ENCODE peak calls at places on chromosomes 4 and X, in four cellular contexts. M is IMR-90, B is GM12892, S is K562. I is an unnamed sample.

GRCh38 chrX:118976599-118977340 is 2.4 kb downstream of the LONRF3 start:
- DNase-seq in S (peak), B (no peak), M (no peak), I (peak)

GRCh38 chrX:100407784-100408642 is 2.1 kb downstream of the PCDH19 start:
- DNase-seq in S (no peak), B (no peak), M (no peak), I (no peak)

GRCh38 chr4:153296424-153296823 is 48.1 kb upstream of the MND1 start:
- DNase-seq in B (no peak), S (no peak), M (peak), I (no peak)

GRCh38 chr4:83125738-83126141 is 11.2 kb upstream of the PLAC8 start:
- DNase-seq in M (no peak), B (no peak), S (no peak), I (no peak)

GRCh38 chr4:62948108-62948507 is 1461.1 kb downstream of the TECRL start:
- DNase-seq in S (no peak), B (no peak), M (no peak), I (no peak)

GRCh38 chr4:61520688-61521160 is 320.6 kb downstream of the ADGRL3 start:
- DNase-seq in B (no peak), S (no peak), M (peak), I (no peak)

GRCh38 chr4:74540193-74540592 is 95.3 kb downstream of the AREG start:
- DNase-seq in M (peak), S (no peak), B (no peak), I (no peak)

GRCh38 chr4:137125011-137125410 is 407.3 kb downstream of the PCDH18 start:
- DNase-seq in M (peak), B (no peak), S (no peak), I (no peak)

GRCh38 chr4:23737571-23737970 is 152.3 kb downstream of the PPARGC1A start:
- DNase-seq in S (no peak), M (no peak), B (no peak), I (no peak)

GRCh38 chr4:13535708-13536361 is 8.5 kb downstream of the NKX3-2 start:
- DNase-seq in S (peak), M (no peak), B (peak), I (no peak)

GRCh38 chrX:19462879-19463278 is 52.4 kb downstream of the MAP3K15 start:
- DNase-seq in M (no peak), B (no peak), S (no peak), I (no peak)

GRCh38 chrX:150224676-150225075 is 138.4 kb upstream of the MAMLD1 start:
- DNase-seq in M (no peak), S (no peak), B (no peak), I (no peak)

GRCh38 chrX:125678258-125678657 is 358.6 kb downstream of the TEX13C start:
- DNase-seq in S (no peak), B (no peak), M (no peak), I (no peak)

GRCh38 chr4:40923326-40924095 is 173.8 kb downstream of the NSUN7 start:
- DNase-seq in S (no peak), M (no peak), B (no peak), I (no peak)

GRCh38 chrX:11704725-11705495 is 39.2 kb upstream of the ARHGAP6 start:
- DNase-seq in M (peak), S (no peak), B (no peak), I (no peak)

GRCh38 chr4:28225689-28226353 is 1365.2 kb downstream of the STIM2 start:
- DNase-seq in M (no peak), S (no peak), B (no peak), I (no peak)

GRCh38 chr4:146029147-146029546 is 90.5 kb upstream of the ZNF827 start:
- DNase-seq in S (no peak), M (no peak), B (no peak), I (no peak)

GRCh38 chr4:144591401-144591800 is 54.6 kb upstream of the HHIP start:
- DNase-seq in B (no peak), M (peak), S (no peak), I (no peak)

GRCh38 chr4:53321151-53321987 is 44.5 kb downstream of the SCFD2 start:
- DNase-seq in S (no peak), M (peak), B (no peak), I (no peak)

GRCh38 chr4:102778720-102779119 is 18.0 kb upstream of the MANBA start:
- DNase-seq in S (no peak), M (no peak), B (no peak), I (no peak)

GRCh38 chr4:16066586-16067128 is 17.2 kb downstream of the PROM1 start:
- DNase-seq in B (no peak), M (no peak), S (no peak), I (no peak)

GRCh38 chrX:153903238-153903980 is 1.1 kb upstream of the AVPR2 start:
- DNase-seq in S (no peak), B (no peak), M (no peak), I (no peak)

GRCh38 chr4:54929459-54929858 is 195.9 kb downstream of the KDR start:
- DNase-seq in S (no peak), B (no peak), M (no peak), I (no peak)

GRCh38 chrX:18973527-18974192 is 10.3 kb downstream of the PHKA2 start:
- DNase-seq in S (no peak), B (no peak), M (no peak), I (peak)

GRCh38 chr4:20356565-20356964 is 104.9 kb downstream of the SLIT2 start:
- DNase-seq in B (no peak), M (no peak), S (no peak), I (no peak)

GRCh38 chr4:39047691-39048090 is 14.3 kb upstream of the KLHL5 start:
- DNase-seq in S (no peak), M (peak), B (no peak), I (no peak)

GRCh38 chrX:17160971-17161370 is 214.0 kb upstream of the NHS start:
- DNase-seq in B (no peak), S (peak), M (no peak), I (no peak)

GRCh38 chr4:15913631-15913970 is 24.9 kb downstream of the FGFBP1 start:
- DNase-seq in M (peak), S (no peak), B (no peak), I (no peak)

GRCh38 chrX:118965395-118965794 is 9.0 kb upstream of the LONRF3 start:
- DNase-seq in S (peak), B (no peak), M (no peak), I (no peak)

GRCh38 chrX:130268500-130269170 is at the start of gene ZNF280C:
- DNase-seq in B (peak), M (peak), S (peak), I (peak)
- TF ChIP-seq POLR2A in B (peak), M (peak), S (peak), I (peak)

DNA sequence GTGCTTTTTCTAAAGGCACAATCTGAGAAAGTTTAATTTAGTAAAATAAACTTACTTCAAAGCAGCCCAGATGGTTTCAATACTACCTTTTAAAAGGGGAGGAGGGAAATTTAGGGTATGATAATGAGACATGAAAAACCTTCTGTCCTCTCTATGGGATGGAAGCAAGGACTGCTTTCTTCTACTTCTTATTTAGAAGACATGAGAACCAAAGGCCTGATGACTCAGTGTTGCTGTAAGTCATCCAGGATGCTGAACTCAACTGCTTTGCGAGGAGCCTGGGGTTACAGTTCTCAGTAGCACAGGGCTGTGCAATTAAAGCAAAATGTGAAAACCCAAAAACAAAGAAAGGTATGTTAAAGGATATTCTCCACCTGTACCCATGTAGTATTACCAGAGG is 140.8 kb upstream of the EDNRA start:
- DNase-seq in B (no peak), M (peak), S (no peak), I (no peak)
- TF ChIP-seq POLR2A in B (no peak), M (no peak), S (no peak), I (no peak)

GRCh38 chr4:86331362-86331761 is 28.5 kb downstream of the MAPK10 start:
- DNase-seq in M (no peak), S (no peak), B (no peak), I (no peak)

GRCh38 chr4:86338521-86338920 is 21.3 kb downstream of the MAPK10 start:
- DNase-seq in B (no peak), M (no peak), S (no peak), I (no peak)

GRCh38 chr4:86329431-86329830 is 30.4 kb downstream of the MAPK10 start:
- DNase-seq in M (no peak), S (no peak), B (no peak), I (no peak)

GRCh38 chr4:86333236-86333635 is 26.6 kb downstream of the MAPK10 start:
- DNase-seq in M (no peak), B (no peak), S (no peak), I (no peak)

DNA sequence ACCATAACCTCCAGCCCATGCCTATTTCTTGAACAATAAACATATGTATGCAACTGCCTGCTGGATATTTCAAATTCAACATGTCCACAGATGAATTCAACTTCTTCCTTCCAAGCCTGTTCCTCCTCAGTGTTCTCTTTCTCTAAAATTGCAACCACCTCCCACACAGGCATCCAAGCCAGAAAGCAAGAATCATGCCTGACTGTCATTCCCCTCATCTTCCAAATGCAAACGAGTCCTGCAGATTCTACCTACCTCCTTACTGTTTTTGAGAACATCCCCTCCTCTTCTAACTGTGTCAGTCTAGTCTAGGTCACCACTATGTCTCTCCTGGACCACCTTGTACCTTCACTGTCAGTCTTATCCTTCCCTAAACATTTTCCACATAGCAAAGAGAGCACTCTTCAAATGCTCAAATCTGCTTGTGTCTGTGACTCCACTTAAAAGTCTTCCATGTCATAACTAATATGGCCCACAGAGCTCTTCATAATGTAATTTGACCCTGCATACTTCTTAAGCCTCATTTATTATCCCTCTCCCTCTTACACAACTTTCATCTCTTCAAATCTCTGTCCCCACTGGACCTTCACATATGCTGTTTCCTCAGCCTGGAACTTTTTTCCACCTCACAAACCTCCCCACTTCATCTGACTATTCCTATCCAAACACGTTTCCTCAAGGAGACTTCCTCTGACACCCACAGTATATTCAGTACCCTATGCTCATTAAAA is 25.7 kb downstream of the MAPK10 start:
- DNase-seq in B (no peak), S (no peak), M (no peak), I (no peak)
- TF ChIP-seq POLR2A in B (no peak), S (no peak), M (no peak), I (no peak)

GRCh38 chr4:111323916-111324315 is 701.0 kb upstream of the PITX2 start:
- DNase-seq in B (no peak), S (no peak), M (peak), I (no peak)
- TF ChIP-seq POLR2A in B (no peak), S (no peak), M (no peak), I (no peak)

DNA sequence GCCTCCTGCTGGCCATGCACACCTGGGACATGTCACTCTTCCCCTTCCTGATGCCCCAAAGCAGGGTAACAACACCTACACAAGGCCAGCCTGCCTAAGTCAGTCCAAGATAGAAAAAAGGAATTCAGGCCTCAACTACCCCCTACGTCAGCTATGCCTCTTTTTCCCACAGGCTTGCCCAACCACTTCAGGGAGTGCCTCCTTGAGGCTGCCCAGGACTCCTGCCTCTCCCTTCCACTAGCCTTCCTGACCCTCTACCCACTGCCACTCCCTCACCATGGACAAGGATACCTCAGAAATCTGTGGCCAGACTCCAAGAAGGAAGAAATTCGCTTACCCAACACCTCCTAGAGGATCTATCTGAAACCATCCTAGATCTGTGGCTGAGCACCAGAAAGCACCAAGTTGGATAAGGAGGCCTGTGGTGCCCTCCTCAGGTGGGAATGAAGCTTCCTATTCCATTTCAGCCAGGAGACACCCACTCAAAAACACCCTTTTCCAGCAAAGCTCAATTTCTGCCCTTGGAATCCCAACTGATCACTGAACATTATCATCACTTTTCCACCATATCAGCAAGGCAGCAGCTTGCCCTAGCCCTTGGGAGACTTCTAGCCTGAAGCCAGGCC is 1.8 kb downstream of the KDM5C start:
- DNase-seq in S (no peak), M (no peak), B (no peak), I (peak)
- TF ChIP-seq POLR2A in S (no peak), M (no peak), B (no peak), I (no peak)

DNA sequence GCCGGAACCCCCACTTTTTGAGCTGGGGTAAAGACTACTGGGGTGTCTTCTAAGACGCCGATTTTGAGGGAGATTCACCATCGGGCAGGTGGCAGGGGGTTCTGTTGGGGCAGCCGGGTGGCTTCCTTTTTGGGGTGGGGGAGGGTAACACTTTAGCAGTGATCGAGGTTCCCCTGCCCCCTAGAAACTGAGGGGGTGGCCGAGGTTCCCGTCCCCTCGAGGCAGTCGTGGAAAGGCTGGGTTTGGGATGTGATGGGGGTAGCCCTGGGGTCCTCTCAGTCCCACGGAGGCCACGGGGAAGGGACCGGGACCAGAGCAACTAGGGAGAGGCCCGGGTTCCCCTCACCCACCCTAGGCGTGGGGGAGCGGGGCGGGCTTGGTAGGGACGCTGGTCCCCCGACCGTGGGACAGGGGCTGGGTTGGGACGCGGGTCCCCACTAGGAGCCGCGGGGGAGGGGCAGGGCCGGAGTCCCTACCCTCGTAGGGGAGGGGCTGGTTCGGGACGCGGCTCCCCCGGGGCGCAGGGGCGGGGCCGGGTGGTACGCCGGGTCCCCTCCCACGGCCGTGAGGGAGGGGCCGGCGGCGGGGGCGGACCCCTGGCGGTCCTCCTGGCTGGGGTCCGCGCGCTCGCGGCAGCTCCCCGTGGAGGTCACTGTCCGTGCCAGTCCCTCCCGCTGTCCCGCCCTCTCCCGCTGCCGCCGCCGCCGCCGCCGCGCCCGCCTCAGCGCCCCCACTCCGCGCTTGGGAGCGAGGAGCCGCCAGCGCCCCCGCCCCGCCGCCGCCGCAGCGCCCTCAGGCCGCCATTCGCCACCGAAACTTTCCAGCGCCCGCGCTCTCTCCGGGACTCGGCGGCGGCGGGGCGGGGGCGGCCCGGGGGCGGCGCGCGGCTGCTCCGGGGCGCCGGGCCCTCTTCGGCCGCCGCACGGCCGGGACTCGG is at the start of gene TBL1X:
- DNase-seq in B (peak), S (peak), M (peak), I (peak)
- TF ChIP-seq POLR2A in B (no peak), S (no peak), M (no peak), I (no peak)